ENCODE peak calls at places on chromosomes 6 and 20, in seven cellular contexts. One of them, this sample, is unnamed.

GRCh38 chr6:124487778-124488431 is 474.3 kb upstream of the RNF217 start:
- DNase-seq in activated CD4-positive, alpha-beta T cell treated with anti-CD3 and anti-CD28 coated beads for 24 hours: no peak
- DNase-seq in GM04504: no peak
- DNase-seq in RWPE1: peak; percentile 56
- DNase-seq in AG10803: no peak
- DNase-seq in germinal center: no peak
- DNase-seq in stimulated activated effector memory CD8-positive, alpha-beta T cell treated with anti-CD3 and anti-CD28 coated beads, Interleukin-12 subunit alpha, Interleukin-12 subunit beta, amount 100 ng/mL, for 72 hours: no peak
- DNase-seq in this sample: peak; percentile 69

GRCh38 chr20:433300-433975 is 25.3 kb downstream of the RBCK1 start:
- DNase-seq in activated CD4-positive, alpha-beta T cell treated with anti-CD3 and anti-CD28 coated beads for 24 hours: peak; percentile 50
- DNase-seq in GM04504: no peak
- DNase-seq in RWPE1: no peak
- DNase-seq in AG10803: no peak
- DNase-seq in germinal center: peak; percentile 61
- DNase-seq in stimulated activated effector memory CD8-positive, alpha-beta T cell treated with anti-CD3 and anti-CD28 coated beads, Interleukin-12 subunit alpha, Interleukin-12 subunit beta, amount 100 ng/mL, for 72 hours: peak; percentile 42
- DNase-seq in this sample: peak; percentile 65

GRCh38 chr6:9405369-9405768 is 970.0 kb upstream of the SLC35B3 start:
- DNase-seq in activated CD4-positive, alpha-beta T cell treated with anti-CD3 and anti-CD28 coated beads for 24 hours: no peak
- DNase-seq in GM04504: peak; percentile 33
- DNase-seq in RWPE1: peak; percentile 76
- DNase-seq in AG10803: peak; percentile 41
- DNase-seq in germinal center: no peak
- DNase-seq in stimulated activated effector memory CD8-positive, alpha-beta T cell treated with anti-CD3 and anti-CD28 coated beads, Interleukin-12 subunit alpha, Interleukin-12 subunit beta, amount 100 ng/mL, for 72 hours: no peak
- DNase-seq in this sample: peak; percentile 91

GRCh38 chr6:149044394-149044965 is 273.0 kb upstream of the TAB2 start:
- DNase-seq in activated CD4-positive, alpha-beta T cell treated with anti-CD3 and anti-CD28 coated beads for 24 hours: no peak
- DNase-seq in GM04504: no peak
- DNase-seq in RWPE1: no peak
- DNase-seq in AG10803: peak; percentile 90
- DNase-seq in germinal center: no peak
- DNase-seq in stimulated activated effector memory CD8-positive, alpha-beta T cell treated with anti-CD3 and anti-CD28 coated beads, Interleukin-12 subunit alpha, Interleukin-12 subunit beta, amount 100 ng/mL, for 72 hours: no peak
- DNase-seq in this sample: no peak

GRCh38 chr6:83417880-83418663 is 12.8 kb downstream of the ME1 start:
- DNase-seq in activated CD4-positive, alpha-beta T cell treated with anti-CD3 and anti-CD28 coated beads for 24 hours: no peak
- DNase-seq in GM04504: no peak
- DNase-seq in RWPE1: peak; percentile 48
- DNase-seq in AG10803: peak; percentile 67
- DNase-seq in germinal center: peak; percentile 3
- DNase-seq in stimulated activated effector memory CD8-positive, alpha-beta T cell treated with anti-CD3 and anti-CD28 coated beads, Interleukin-12 subunit alpha, Interleukin-12 subunit beta, amount 100 ng/mL, for 72 hours: no peak
- DNase-seq in this sample: peak; percentile 72

GRCh38 chr6:109143191-109143590 is 47.9 kb downstream of the CEP57L1 start:
- DNase-seq in activated CD4-positive, alpha-beta T cell treated with anti-CD3 and anti-CD28 coated beads for 24 hours: no peak
- DNase-seq in GM04504: no peak
- DNase-seq in RWPE1: no peak
- DNase-seq in AG10803: no peak
- DNase-seq in germinal center: no peak
- DNase-seq in stimulated activated effector memory CD8-positive, alpha-beta T cell treated with anti-CD3 and anti-CD28 coated beads, Interleukin-12 subunit alpha, Interleukin-12 subunit beta, amount 100 ng/mL, for 72 hours: no peak
- DNase-seq in this sample: no peak

GRCh38 chr20:49394264-49394663 is 88.2 kb downstream of the KCNB1 start:
- DNase-seq in activated CD4-positive, alpha-beta T cell treated with anti-CD3 and anti-CD28 coated beads for 24 hours: no peak
- DNase-seq in GM04504: no peak
- DNase-seq in RWPE1: no peak
- DNase-seq in AG10803: peak; percentile 61
- DNase-seq in germinal center: no peak
- DNase-seq in stimulated activated effector memory CD8-positive, alpha-beta T cell treated with anti-CD3 and anti-CD28 coated beads, Interleukin-12 subunit alpha, Interleukin-12 subunit beta, amount 100 ng/mL, for 72 hours: no peak
- DNase-seq in this sample: no peak

GRCh38 chr6:42459888-42460287 is 8.2 kb upstream of the TRERF1 start:
- DNase-seq in activated CD4-positive, alpha-beta T cell treated with anti-CD3 and anti-CD28 coated beads for 24 hours: no peak
- DNase-seq in GM04504: no peak
- DNase-seq in RWPE1: no peak
- DNase-seq in AG10803: no peak
- DNase-seq in germinal center: no peak
- DNase-seq in stimulated activated effector memory CD8-positive, alpha-beta T cell treated with anti-CD3 and anti-CD28 coated beads, Interleukin-12 subunit alpha, Interleukin-12 subunit beta, amount 100 ng/mL, for 72 hours: no peak
- DNase-seq in this sample: no peak

GRCh38 chr6:16947461-16948159 is 154.2 kb upstream of the STMND1 start:
- DNase-seq in activated CD4-positive, alpha-beta T cell treated with anti-CD3 and anti-CD28 coated beads for 24 hours: no peak
- DNase-seq in GM04504: peak; percentile 99
- DNase-seq in RWPE1: peak; percentile 61
- DNase-seq in AG10803: peak; percentile 100
- DNase-seq in germinal center: no peak
- DNase-seq in stimulated activated effector memory CD8-positive, alpha-beta T cell treated with anti-CD3 and anti-CD28 coated beads, Interleukin-12 subunit alpha, Interleukin-12 subunit beta, amount 100 ng/mL, for 72 hours: no peak
- DNase-seq in this sample: peak; percentile 78

GRCh38 chr6:70673054-70673453 is 5.4 kb downstream of the SMAP1 start:
- DNase-seq in activated CD4-positive, alpha-beta T cell treated with anti-CD3 and anti-CD28 coated beads for 24 hours: no peak
- DNase-seq in GM04504: no peak
- DNase-seq in RWPE1: no peak
- DNase-seq in AG10803: peak; percentile 6
- DNase-seq in germinal center: no peak
- DNase-seq in stimulated activated effector memory CD8-positive, alpha-beta T cell treated with anti-CD3 and anti-CD28 coated beads, Interleukin-12 subunit alpha, Interleukin-12 subunit beta, amount 100 ng/mL, for 72 hours: no peak
- DNase-seq in this sample: no peak

GRCh38 chr6:12369781-12370262 is 79.7 kb downstream of the EDN1 start:
- DNase-seq in activated CD4-positive, alpha-beta T cell treated with anti-CD3 and anti-CD28 coated beads for 24 hours: no peak
- DNase-seq in GM04504: no peak
- DNase-seq in RWPE1: no peak
- DNase-seq in AG10803: no peak
- DNase-seq in germinal center: peak; percentile 40
- DNase-seq in stimulated activated effector memory CD8-positive, alpha-beta T cell treated with anti-CD3 and anti-CD28 coated beads, Interleukin-12 subunit alpha, Interleukin-12 subunit beta, amount 100 ng/mL, for 72 hours: no peak
- DNase-seq in this sample: peak; percentile 62

GRCh38 chr6:63441266-63441956 is 121.6 kb upstream of the LGSN start:
- DNase-seq in activated CD4-positive, alpha-beta T cell treated with anti-CD3 and anti-CD28 coated beads for 24 hours: no peak
- DNase-seq in GM04504: no peak
- DNase-seq in RWPE1: no peak
- DNase-seq in AG10803: no peak
- DNase-seq in germinal center: no peak
- DNase-seq in stimulated activated effector memory CD8-positive, alpha-beta T cell treated with anti-CD3 and anti-CD28 coated beads, Interleukin-12 subunit alpha, Interleukin-12 subunit beta, amount 100 ng/mL, for 72 hours: no peak
- DNase-seq in this sample: no peak

GRCh38 chr6:31900917-31901414 is 920 bp downstream of the ZBTB12 start:
- DNase-seq in activated CD4-positive, alpha-beta T cell treated with anti-CD3 and anti-CD28 coated beads for 24 hours: no peak
- DNase-seq in GM04504: no peak
- DNase-seq in RWPE1: no peak
- DNase-seq in AG10803: no peak
- DNase-seq in germinal center: no peak
- DNase-seq in stimulated activated effector memory CD8-positive, alpha-beta T cell treated with anti-CD3 and anti-CD28 coated beads, Interleukin-12 subunit alpha, Interleukin-12 subunit beta, amount 100 ng/mL, for 72 hours: no peak
- DNase-seq in this sample: peak; percentile 29

GRCh38 chr6:87669051-87669450 is 33.0 kb downstream of the AKIRIN2 start:
- DNase-seq in activated CD4-positive, alpha-beta T cell treated with anti-CD3 and anti-CD28 coated beads for 24 hours: no peak
- DNase-seq in GM04504: no peak
- DNase-seq in RWPE1: no peak
- DNase-seq in AG10803: no peak
- DNase-seq in germinal center: no peak
- DNase-seq in stimulated activated effector memory CD8-positive, alpha-beta T cell treated with anti-CD3 and anti-CD28 coated beads, Interleukin-12 subunit alpha, Interleukin-12 subunit beta, amount 100 ng/mL, for 72 hours: no peak
- DNase-seq in this sample: peak; percentile 14

GRCh38 chr6:113859349-113860164 is 2.4 kb downstream of the MARCKS start:
- DNase-seq in activated CD4-positive, alpha-beta T cell treated with anti-CD3 and anti-CD28 coated beads for 24 hours: no peak
- DNase-seq in GM04504: no peak
- DNase-seq in RWPE1: peak; percentile 10
- DNase-seq in AG10803: peak; percentile 66
- DNase-seq in germinal center: peak; percentile 11
- DNase-seq in stimulated activated effector memory CD8-positive, alpha-beta T cell treated with anti-CD3 and anti-CD28 coated beads, Interleukin-12 subunit alpha, Interleukin-12 subunit beta, amount 100 ng/mL, for 72 hours: no peak
- DNase-seq in this sample: peak; percentile 53

GRCh38 chr20:47487175-47487917 is 14.3 kb upstream of the NCOA3 start:
- DNase-seq in activated CD4-positive, alpha-beta T cell treated with anti-CD3 and anti-CD28 coated beads for 24 hours: peak; percentile 39
- DNase-seq in GM04504: no peak
- DNase-seq in RWPE1: no peak
- DNase-seq in AG10803: no peak
- DNase-seq in germinal center: peak; percentile 76
- DNase-seq in stimulated activated effector memory CD8-positive, alpha-beta T cell treated with anti-CD3 and anti-CD28 coated beads, Interleukin-12 subunit alpha, Interleukin-12 subunit beta, amount 100 ng/mL, for 72 hours: peak; percentile 64
- DNase-seq in this sample: no peak

GRCh38 chr6:3571206-3571815 is 114.5 kb upstream of the SLC22A23 start:
- DNase-seq in activated CD4-positive, alpha-beta T cell treated with anti-CD3 and anti-CD28 coated beads for 24 hours: no peak
- DNase-seq in GM04504: no peak
- DNase-seq in RWPE1: no peak
- DNase-seq in AG10803: no peak
- DNase-seq in germinal center: no peak
- DNase-seq in stimulated activated effector memory CD8-positive, alpha-beta T cell treated with anti-CD3 and anti-CD28 coated beads, Interleukin-12 subunit alpha, Interleukin-12 subunit beta, amount 100 ng/mL, for 72 hours: no peak
- DNase-seq in this sample: no peak

GRCh38 chr6:124795879-124796838 is 166.1 kb upstream of the RNF217 start:
- DNase-seq in activated CD4-positive, alpha-beta T cell treated with anti-CD3 and anti-CD28 coated beads for 24 hours: no peak
- DNase-seq in GM04504: peak; percentile 2
- DNase-seq in RWPE1: peak; percentile 33
- DNase-seq in AG10803: no peak
- DNase-seq in germinal center: no peak
- DNase-seq in stimulated activated effector memory CD8-positive, alpha-beta T cell treated with anti-CD3 and anti-CD28 coated beads, Interleukin-12 subunit alpha, Interleukin-12 subunit beta, amount 100 ng/mL, for 72 hours: no peak
- DNase-seq in this sample: peak; percentile 42

GRCh38 chr6:50795574-50795973 is 23.1 kb upstream of the TFAP2B start:
- DNase-seq in activated CD4-positive, alpha-beta T cell treated with anti-CD3 and anti-CD28 coated beads for 24 hours: no peak
- DNase-seq in GM04504: no peak
- DNase-seq in RWPE1: no peak
- DNase-seq in AG10803: no peak
- DNase-seq in germinal center: no peak
- DNase-seq in stimulated activated effector memory CD8-positive, alpha-beta T cell treated with anti-CD3 and anti-CD28 coated beads, Interleukin-12 subunit alpha, Interleukin-12 subunit beta, amount 100 ng/mL, for 72 hours: no peak
- DNase-seq in this sample: no peak

GRCh38 chr6:16273266-16273665 is 34.9 kb downstream of the GMPR start:
- DNase-seq in activated CD4-positive, alpha-beta T cell treated with anti-CD3 and anti-CD28 coated beads for 24 hours: no peak
- DNase-seq in GM04504: no peak
- DNase-seq in RWPE1: no peak
- DNase-seq in AG10803: peak; percentile 34
- DNase-seq in germinal center: no peak
- DNase-seq in stimulated activated effector memory CD8-positive, alpha-beta T cell treated with anti-CD3 and anti-CD28 coated beads, Interleukin-12 subunit alpha, Interleukin-12 subunit beta, amount 100 ng/mL, for 72 hours: no peak
- DNase-seq in this sample: peak; percentile 27

GRCh38 chr6:36323062-36323461 is 13.6 kb downstream of the BNIP5 start:
- DNase-seq in activated CD4-positive, alpha-beta T cell treated with anti-CD3 and anti-CD28 coated beads for 24 hours: no peak
- DNase-seq in GM04504: no peak
- DNase-seq in RWPE1: no peak
- DNase-seq in AG10803: peak; percentile 22
- DNase-seq in germinal center: no peak
- DNase-seq in stimulated activated effector memory CD8-positive, alpha-beta T cell treated with anti-CD3 and anti-CD28 coated beads, Interleukin-12 subunit alpha, Interleukin-12 subunit beta, amount 100 ng/mL, for 72 hours: no peak
- DNase-seq in this sample: no peak

GRCh38 chr6:17905611-17906592 is 81.5 kb downstream of the KIF13A start:
- DNase-seq in activated CD4-positive, alpha-beta T cell treated with anti-CD3 and anti-CD28 coated beads for 24 hours: no peak
- DNase-seq in GM04504: no peak
- DNase-seq in RWPE1: peak; percentile 25
- DNase-seq in AG10803: peak; percentile 79
- DNase-seq in germinal center: no peak
- DNase-seq in stimulated activated effector memory CD8-positive, alpha-beta T cell treated with anti-CD3 and anti-CD28 coated beads, Interleukin-12 subunit alpha, Interleukin-12 subunit beta, amount 100 ng/mL, for 72 hours: no peak
- DNase-seq in this sample: peak; percentile 64

GRCh38 chr6:108113557-108114519 is 39.3 kb upstream of the OSTM1 start:
- DNase-seq in activated CD4-positive, alpha-beta T cell treated with anti-CD3 and anti-CD28 coated beads for 24 hours: no peak
- DNase-seq in GM04504: no peak
- DNase-seq in RWPE1: peak; percentile 75
- DNase-seq in AG10803: peak; percentile 50
- DNase-seq in germinal center: peak; percentile 47
- DNase-seq in stimulated activated effector memory CD8-positive, alpha-beta T cell treated with anti-CD3 and anti-CD28 coated beads, Interleukin-12 subunit alpha, Interleukin-12 subunit beta, amount 100 ng/mL, for 72 hours: no peak
- DNase-seq in this sample: peak; percentile 50

GRCh38 chr20:48076247-48076646 is 291.0 kb upstream of the SULF2 start:
- DNase-seq in activated CD4-positive, alpha-beta T cell treated with anti-CD3 and anti-CD28 coated beads for 24 hours: no peak
- DNase-seq in GM04504: no peak
- DNase-seq in RWPE1: no peak
- DNase-seq in AG10803: no peak
- DNase-seq in germinal center: no peak
- DNase-seq in stimulated activated effector memory CD8-positive, alpha-beta T cell treated with anti-CD3 and anti-CD28 coated beads, Interleukin-12 subunit alpha, Interleukin-12 subunit beta, amount 100 ng/mL, for 72 hours: no peak
- DNase-seq in this sample: no peak

GRCh38 chr20:24100370-24101011 is 111.9 kb upstream of the GGTLC1 start:
- DNase-seq in activated CD4-positive, alpha-beta T cell treated with anti-CD3 and anti-CD28 coated beads for 24 hours: no peak
- DNase-seq in GM04504: peak; percentile 2
- DNase-seq in RWPE1: peak; percentile 13
- DNase-seq in AG10803: peak; percentile 46
- DNase-seq in germinal center: peak; percentile 15
- DNase-seq in stimulated activated effector memory CD8-positive, alpha-beta T cell treated with anti-CD3 and anti-CD28 coated beads, Interleukin-12 subunit alpha, Interleukin-12 subunit beta, amount 100 ng/mL, for 72 hours: peak; percentile 36
- DNase-seq in this sample: peak; percentile 78

GRCh38 chr20:19275630-19276071 is 63.2 kb downstream of the SLC24A3 start:
- DNase-seq in activated CD4-positive, alpha-beta T cell treated with anti-CD3 and anti-CD28 coated beads for 24 hours: no peak
- DNase-seq in GM04504: no peak
- DNase-seq in RWPE1: no peak
- DNase-seq in AG10803: peak; percentile 56
- DNase-seq in germinal center: no peak
- DNase-seq in stimulated activated effector memory CD8-positive, alpha-beta T cell treated with anti-CD3 and anti-CD28 coated beads, Interleukin-12 subunit alpha, Interleukin-12 subunit beta, amount 100 ng/mL, for 72 hours: no peak
- DNase-seq in this sample: no peak

GRCh38 chr20:33407251-33407650 is 5.9 kb upstream of the CDK5RAP1 start:
- DNase-seq in activated CD4-positive, alpha-beta T cell treated with anti-CD3 and anti-CD28 coated beads for 24 hours: no peak
- DNase-seq in GM04504: no peak
- DNase-seq in RWPE1: no peak
- DNase-seq in AG10803: no peak
- DNase-seq in germinal center: no peak
- DNase-seq in stimulated activated effector memory CD8-positive, alpha-beta T cell treated with anti-CD3 and anti-CD28 coated beads, Interleukin-12 subunit alpha, Interleukin-12 subunit beta, amount 100 ng/mL, for 72 hours: no peak
- DNase-seq in this sample: peak; percentile 12

GRCh38 chr20:61719691-61720347 is 345.9 kb downstream of the TAF4 start:
- DNase-seq in activated CD4-positive, alpha-beta T cell treated with anti-CD3 and anti-CD28 coated beads for 24 hours: peak; percentile 10
- DNase-seq in GM04504: no peak
- DNase-seq in RWPE1: no peak
- DNase-seq in AG10803: no peak
- DNase-seq in germinal center: no peak
- DNase-seq in stimulated activated effector memory CD8-positive, alpha-beta T cell treated with anti-CD3 and anti-CD28 coated beads, Interleukin-12 subunit alpha, Interleukin-12 subunit beta, amount 100 ng/mL, for 72 hours: no peak
- DNase-seq in this sample: no peak

GRCh38 chr6:70221025-70221714 is 81.7 kb downstream of the COL9A1 start:
- DNase-seq in activated CD4-positive, alpha-beta T cell treated with anti-CD3 and anti-CD28 coated beads for 24 hours: no peak
- DNase-seq in GM04504: no peak
- DNase-seq in RWPE1: peak; percentile 39
- DNase-seq in AG10803: peak; percentile 21
- DNase-seq in germinal center: peak; percentile 24
- DNase-seq in stimulated activated effector memory CD8-positive, alpha-beta T cell treated with anti-CD3 and anti-CD28 coated beads, Interleukin-12 subunit alpha, Interleukin-12 subunit beta, amount 100 ng/mL, for 72 hours: no peak
- DNase-seq in this sample: peak; percentile 39